ENCODE peak calls at places on chromosome 9, in seven cellular contexts. T is EH; G is fibroblast of villous mesenchyme; P is tibial nerve; Z is left lung; O is stimulated activated CD8-positive, alpha-beta memory T cell treated with anti-CD3 and anti-CD28 coated beads, Interleukin-15, amount 100 ng/mL, for 4 hours; A is mucosa of descending colon. D is an unnamed sample.

GRCh38 chr9:120965344-120966004 is 38.9 kb upstream of the TRAF1 start:
- DNase-seq in T (peak; percentile 11), G (no peak), P (no peak), Z (no peak), O (no peak), A (no peak), D (peak; percentile 43)

GRCh38 chr9:84331119-84331791 is 9.3 kb downstream of the SLC28A3 start:
- DNase-seq in T (peak; percentile 18), G (peak; percentile 29), P (no peak), Z (no peak), O (no peak), A (no peak), D (peak; percentile 45)

GRCh38 chr9:126932871-126933321 is 18.3 kb downstream of the RALGPS1 start:
- DNase-seq in T (no peak), G (no peak), P (no peak), Z (no peak), O (no peak), A (no peak), D (no peak)

GRCh38 chr9:25519286-25519685 is 159.0 kb downstream of the TUSC1 start:
- DNase-seq in T (no peak), G (no peak), P (no peak), Z (no peak), O (no peak), A (no peak), D (no peak)

GRCh38 chr9:106893088-106893487 is 30.1 kb downstream of the ZNF462 start:
- DNase-seq in T (peak; percentile 78), G (peak; percentile 72), P (no peak), Z (no peak), O (no peak), A (no peak), D (peak; percentile 53)

GRCh38 chr9:37693265-37693664 is 42.5 kb downstream of the FRMPD1 start:
- DNase-seq in T (no peak), G (peak; percentile 10), P (no peak), Z (no peak), O (no peak), A (no peak), D (peak; percentile 19)

GRCh38 chr9:136171801-136172411 is 33.0 kb downstream of the LHX3 start:
- DNase-seq in T (peak; percentile 11), G (no peak), P (no peak), Z (no peak), O (no peak), A (no peak), D (no peak)

GRCh38 chr9:31119882-31120481 is 1264.5 kb upstream of the ACO1 start:
- DNase-seq in T (no peak), G (peak; percentile 57), P (no peak), Z (no peak), O (no peak), A (no peak), D (peak; percentile 74)

GRCh38 chr9:137194388-137194787 is 5.9 kb downstream of the SSNA1 start:
- DNase-seq in T (no peak), G (no peak), P (no peak), Z (no peak), O (no peak), A (peak; percentile 62), D (no peak)

GRCh38 chr9:125525846-125526619 is 181.0 kb downstream of the MAPKAP1 start:
- DNase-seq in T (peak; percentile 78), G (peak; percentile 78), P (no peak), Z (no peak), O (no peak), A (no peak), D (peak; percentile 86)

GRCh38 chr9:104091028-104091590 is 3.0 kb upstream of the SMC2 start:
- DNase-seq in T (no peak), G (peak; percentile 68), P (no peak), Z (no peak), O (no peak), A (no peak), D (no peak)

GRCh38 chr9:114908104-114908621 is 22.2 kb downstream of the TNFSF8 start:
- DNase-seq in T (peak; percentile 87), G (peak; percentile 53), P (no peak), Z (no peak), O (no peak), A (no peak), D (peak; percentile 71)

GRCh38 chr9:133463864-133464615 is 4.3 kb downstream of the CACFD1 start:
- DNase-seq in T (no peak), G (peak; percentile 26), P (no peak), Z (peak; percentile 86), O (no peak), A (peak; percentile 25), D (no peak)

GRCh38 chr9:134606951-134607733 is 34.5 kb upstream of the COL5A1 start:
- DNase-seq in T (peak; percentile 57), G (peak; percentile 19), P (no peak), Z (no peak), O (no peak), A (no peak), D (no peak)

GRCh38 chr9:137313326-137313920 is 11.4 kb upstream of the NRARP start:
- DNase-seq in T (no peak), G (no peak), P (no peak), Z (no peak), O (no peak), A (peak; percentile 44), D (no peak)

GRCh38 chr9:12973702-12974101 is 198.9 kb downstream of the LURAP1L start:
- DNase-seq in T (no peak), G (no peak), P (no peak), Z (no peak), O (no peak), A (no peak), D (no peak)

GRCh38 chr9:137478613-137479314 is 19.6 kb upstream of the NSMF start:
- DNase-seq in T (peak; percentile 41), G (peak; percentile 15), P (no peak), Z (peak; percentile 75), O (no peak), A (peak; percentile 13), D (no peak)

GRCh38 chr9:137913132-137913531 is 35.5 kb downstream of the CACNA1B start:
- DNase-seq in T (no peak), G (no peak), P (no peak), Z (no peak), O (no peak), A (no peak), D (no peak)

GRCh38 chr9:133712221-133713100 is 25.7 kb downstream of the SARDH start:
- DNase-seq in T (no peak), G (no peak), P (no peak), Z (peak; percentile 65), O (no peak), A (no peak), D (no peak)

GRCh38 chr9:27336829-27337228 is 39.9 kb upstream of the EQTN start:
- DNase-seq in T (no peak), G (no peak), P (no peak), Z (peak; percentile 71), O (no peak), A (no peak), D (no peak)

GRCh38 chr9:27369591-27369990 is 72.6 kb upstream of the EQTN start:
- DNase-seq in T (no peak), G (no peak), P (no peak), Z (no peak), O (no peak), A (no peak), D (no peak)